ENCODE peak calls at places on chromosomes 2 and 18, in six cellular contexts. F is HCT116, D is HepG2, B is K562, N is H1, Q is GM12878. E is an unnamed sample.

GRCh38 chr2:202721621-202722020 is 86.9 kb downstream of the FAM117B start:
- DNase-seq in Q (no peak), B (no peak), N (no peak), F (no peak), D (peak; percentile 6), E (no peak)

GRCh38 chr18:12086249-12086648 is 7.4 kb upstream of the ANKRD62 start:
- DNase-seq in B (no peak), F (no peak), D (no peak), Q (no peak), N (no peak), E (no peak)

GRCh38 chr2:215684448-215685217 is 248.8 kb upstream of the FN1 start:
- DNase-seq in D (peak; percentile 43), Q (no peak), B (no peak), F (no peak), N (no peak), E (no peak)

GRCh38 chr18:33307520-33307919 is 133.0 kb downstream of the CCDC178 start:
- DNase-seq in F (no peak), N (no peak), Q (no peak), D (no peak), B (no peak), E (no peak)

GRCh38 chr2:2826209-2826551 is 495.1 kb upstream of the MYT1L start:
- DNase-seq in Q (no peak), F (no peak), D (no peak), N (no peak), B (no peak), E (peak; percentile 16)

GRCh38 chr2:28991462-28991861 is 10.4 kb downstream of the TOGARAM2 start:
- DNase-seq in Q (no peak), F (no peak), N (no peak), D (no peak), B (no peak), E (no peak)

GRCh38 chr2:181183878-181184553 is 203.6 kb downstream of the UBE2E3 start:
- DNase-seq in Q (no peak), N (no peak), B (no peak), D (no peak), F (no peak), E (no peak)

GRCh38 chr18:37251679-37252078 is 313.9 kb downstream of the CELF4 start:
- DNase-seq in Q (no peak), F (no peak), D (no peak), N (no peak), B (no peak), E (no peak)

GRCh38 chr2:7118606-7119503 is 201.6 kb downstream of the RNF144A start:
- DNase-seq in B (peak; percentile 27), N (no peak), Q (no peak), F (no peak), D (no peak), E (peak; percentile 73)

GRCh38 chr2:10030311-10030736 is 13.0 kb upstream of the KLF11 start:
- DNase-seq in F (no peak), Q (no peak), N (no peak), B (peak; percentile 58), D (peak; percentile 61), E (no peak)

GRCh38 chr2:12284487-12284886 is 432.2 kb upstream of the TRIB2 start:
- DNase-seq in Q (no peak), B (no peak), F (no peak), N (no peak), D (no peak), E (no peak)

GRCh38 chr18:38545071-38545470 is 979.5 kb upstream of the CELF4 start:
- DNase-seq in Q (no peak), N (no peak), F (no peak), B (no peak), D (peak; percentile 24), E (no peak)

GRCh38 chr2:6946722-6947121 is 29.5 kb downstream of the RNF144A start:
- DNase-seq in Q (no peak), D (no peak), N (no peak), F (no peak), B (no peak), E (no peak)

GRCh38 chr2:67879586-67880290 is 183.1 kb downstream of the C1D start:
- DNase-seq in N (no peak), F (no peak), B (no peak), D (no peak), Q (no peak), E (peak; percentile 6)

GRCh38 chr18:76212958-76213357 is 282.1 kb downstream of the ZNF516 start:
- DNase-seq in B (no peak), D (no peak), Q (no peak), F (no peak), N (no peak), E (no peak)
- TF ChIP-seq JUND in B (no peak), D (no peak), Q (no peak), F (no peak), N (no peak), E (no peak)

GRCh38 chr2:32745191-32745590 is 117.3 kb downstream of the TTC27 start:
- DNase-seq in F (no peak), N (no peak), B (no peak), Q (no peak), D (no peak), E (no peak)

GRCh38 chr2:32743480-32744236 is 115.8 kb downstream of the TTC27 start:
- DNase-seq in D (peak; percentile 26), N (no peak), Q (peak; percentile 28), B (no peak), F (no peak), E (no peak)

GRCh38 chr2:32739679-32740078 is 111.8 kb downstream of the TTC27 start:
- DNase-seq in B (no peak), F (no peak), D (no peak), N (no peak), Q (no peak), E (no peak)

GRCh38 chr2:32741575-32741974 is 113.7 kb downstream of the TTC27 start:
- DNase-seq in D (no peak), F (no peak), B (no peak), N (no peak), Q (no peak), E (no peak)

DNA sequence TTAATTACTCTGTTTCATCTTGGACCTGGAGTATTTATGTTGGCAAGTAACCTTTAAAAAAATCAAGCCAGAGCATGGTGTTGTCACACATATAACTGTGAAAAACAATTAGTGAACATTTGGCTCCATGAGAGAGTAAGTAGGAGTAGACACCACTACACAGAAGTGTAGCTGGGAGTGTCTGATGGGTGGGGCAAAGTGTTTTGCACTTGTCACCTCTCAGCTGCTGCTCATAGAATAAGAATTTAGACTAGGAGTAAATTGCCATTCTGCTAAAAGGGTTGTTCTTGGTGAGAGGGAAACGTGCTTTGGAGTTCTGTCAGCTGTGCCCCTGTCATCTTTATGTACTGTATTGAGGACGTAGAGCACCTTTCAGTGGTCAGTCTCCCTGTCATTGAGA is 114.5 kb downstream of the TTC27 start:
- DNase-seq in Q (no peak), D (no peak), F (no peak), B (no peak), N (no peak), E (no peak)
- H3K4me1 ChIP-seq in Q (peaks cover 6% of the 10 kb centered on the region), D (no peaks in the 10 kb centered on the region), F (no peaks in the 10 kb centered on the region), B (no peaks in the 10 kb centered on the region), N (no peaks in the 10 kb centered on the region), E (peaks cover 3% of the 10 kb centered on the region)

DNA sequence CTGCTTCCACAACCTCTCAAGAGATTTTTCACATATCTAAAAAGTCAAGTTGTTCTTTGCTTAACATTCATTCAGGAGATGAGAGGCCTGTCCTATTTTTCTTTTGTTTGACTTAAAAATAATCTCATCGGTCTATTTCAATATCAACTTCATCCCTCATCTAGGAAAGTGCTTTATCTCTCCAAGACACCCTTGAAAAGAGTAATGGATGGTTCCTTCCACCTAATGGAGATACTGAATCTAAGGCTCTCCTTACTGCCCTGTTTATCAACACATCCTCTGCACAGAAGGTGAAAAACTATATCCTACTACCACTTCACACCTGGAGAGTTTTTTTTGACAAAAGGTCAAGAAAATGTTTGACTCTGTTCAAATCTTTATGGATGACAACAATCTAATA is 2.4 kb downstream of the NFE2L2 start:
- DNase-seq in D (no peak), F (no peak), Q (no peak), N (no peak), B (no peak), E (no peak)
- TF ChIP-seq JUND in D (no peak), F (no peak), Q (no peak), N (no peak), B (no peak), E (no peak)

DNA sequence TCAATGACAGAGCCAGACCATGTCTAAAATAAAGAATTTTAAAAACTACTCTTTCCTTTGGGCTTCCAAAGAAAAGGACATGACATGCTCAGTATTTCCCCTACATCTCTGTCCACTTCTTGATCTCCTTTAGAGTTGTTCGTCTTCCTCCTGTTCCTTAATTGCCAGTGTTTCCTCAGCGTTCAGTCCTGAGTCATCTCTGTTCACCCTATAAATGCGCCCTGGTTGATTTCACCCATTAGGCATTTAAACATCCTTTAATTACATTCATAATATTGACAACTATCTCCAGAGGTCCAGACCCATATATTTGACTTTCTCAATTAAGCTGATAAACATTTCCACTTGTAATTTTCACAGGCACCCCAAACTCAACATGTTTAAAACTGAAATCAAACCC is 64.0 kb downstream of the AAK1 start:
- DNase-seq in D (no peak), Q (no peak), N (no peak), F (no peak), B (no peak), E (no peak)
- H3K4me1 ChIP-seq in D (peaks cover 41% of the 10 kb centered on the region), Q (peaks cover 28% of the 10 kb centered on the region), N (peaks cover 5% of the 10 kb centered on the region), F (no peaks in the 10 kb centered on the region), B (peaks cover 24% of the 10 kb centered on the region), E (peaks cover 18% of the 10 kb centered on the region)